ENCODE peak calls at places on chromosome 2, in five cellular contexts. F, K, Q, S and E are unnamed samples.

GRCh38 chr2:176117823-176118376 is 1.3 kb downstream of the HOXD10 start:
- DNase-seq in F (no peak), K (no peak), Q (no peak), S (no peak), E (no peak)

GRCh38 chr2:235055891-235056516 is 104.2 kb downstream of the SH3BP4 start:
- DNase-seq in F (peak; percentile 48), K (no peak), Q (peak; percentile 44), S (peak; percentile 35), E (peak; percentile 62)

GRCh38 chr2:131047920-131048560 is 45.2 kb downstream of the FAM168B start:
- DNase-seq in F (no peak), K (no peak), Q (no peak), S (no peak), E (no peak)

GRCh38 chr2:129912066-129912820 is 67.2 kb upstream of the RAB6C start:
- DNase-seq in F (no peak), K (no peak), Q (no peak), S (no peak), E (no peak)

GRCh38 chr2:149598014-149598395 is 10.4 kb upstream of the MMADHC start:
- DNase-seq in F (no peak), K (no peak), Q (no peak), S (no peak), E (no peak)

GRCh38 chr2:140270229-140270628 is 1490.0 kb upstream of the NXPH2 start:
- DNase-seq in F (peak; percentile 34), K (no peak), Q (peak; percentile 76), S (no peak), E (no peak)

GRCh38 chr2:45992021-45992745 is 305.0 kb upstream of the EPAS1 start:
- DNase-seq in F (peak; percentile 90), K (no peak), Q (no peak), S (no peak), E (peak; percentile 96)

GRCh38 chr2:67048314-67048713 is 348.8 kb upstream of the ETAA1 start:
- DNase-seq in F (no peak), K (no peak), Q (no peak), S (no peak), E (peak; percentile 12)

GRCh38 chr2:221204699-221205098 is 367.4 kb downstream of the EPHA4 start:
- DNase-seq in F (peak; percentile 8), K (no peak), Q (no peak), S (no peak), E (no peak)

GRCh38 chr2:162038676-162039075 is 35.3 kb downstream of the DPP4 start:
- DNase-seq in F (no peak), K (no peak), Q (no peak), S (no peak), E (no peak)

GRCh38 chr2:151337643-151338042 is 19.7 kb upstream of the TNFAIP6 start:
- DNase-seq in F (peak; percentile 86), K (no peak), Q (no peak), S (no peak), E (peak; percentile 49)

GRCh38 chr2:38581193-38582147 is 21.3 kb downstream of the HNRNPLL start:
- DNase-seq in F (peak; percentile 89), K (peak; percentile 59), Q (peak; percentile 74), S (peak; percentile 52), E (peak; percentile 86)

GRCh38 chr2:128623776-128624424 is 305.2 kb upstream of the HS6ST1 start:
- DNase-seq in F (peak; percentile 95), K (no peak), Q (no peak), S (no peak), E (peak; percentile 83)

GRCh38 chr2:136238214-136238551 is 120.2 kb upstream of the CXCR4 start:
- DNase-seq in F (no peak), K (no peak), Q (no peak), S (no peak), E (peak; percentile 26)

GRCh38 chr2:11566383-11566782 is 32.5 kb downstream of the GREB1 start:
- DNase-seq in F (no peak), K (no peak), Q (no peak), S (no peak), E (no peak)

GRCh38 chr2:44087037-44087713 is 81.5 kb upstream of the PPM1B start:
- DNase-seq in F (peak; percentile 80), K (peak; percentile 77), Q (peak; percentile 85), S (peak; percentile 68), E (peak; percentile 84)

GRCh38 chr2:78263571-78263970 is 741.4 kb upstream of the LRRTM4 start:
- DNase-seq in F (no peak), K (no peak), Q (no peak), S (no peak), E (no peak)

GRCh38 chr2:226738821-226739507 is 60.7 kb downstream of the IRS1 start:
- DNase-seq in F (no peak), K (no peak), Q (no peak), S (no peak), E (no peak)

GRCh38 chr2:42693688-42694479 is 70.1 kb downstream of the OXER1 start:
- DNase-seq in F (no peak), K (no peak), Q (no peak), S (no peak), E (no peak)

GRCh38 chr2:176124358-176125214 is 2.1 kb downstream of the HOXD9 start:
- DNase-seq in F (no peak), K (no peak), Q (no peak), S (no peak), E (no peak)

GRCh38 chr2:54708584-54709340 is 14.7 kb upstream of the EML6 start:
- DNase-seq in F (no peak), K (no peak), Q (peak; percentile 28), S (no peak), E (no peak)

GRCh38 chr2:5691659-5692529 is at the start of gene SOX11:
- DNase-seq in F (peak; percentile 96), K (no peak), Q (no peak), S (no peak), E (no peak)

GRCh38 chr2:39851691-39852110 is 72.6 kb upstream of the THUMPD2 start:
- DNase-seq in F (peak; percentile 70), K (no peak), Q (no peak), S (no peak), E (peak; percentile 28)

GRCh38 chr2:241933175-241933911 is 63.8 kb downstream of the RTP5 start:
- DNase-seq in F (peak; percentile 38), K (peak; percentile 78), Q (no peak), S (no peak), E (peak; percentile 6)

GRCh38 chr2:235981629-235982028 is 186.6 kb downstream of the GBX2 start:
- DNase-seq in F (no peak), K (no peak), Q (peak; percentile 34), S (no peak), E (no peak)

GRCh38 chr2:238874330-238875050 is 26.6 kb downstream of the TWIST2 start:
- DNase-seq in F (no peak), K (no peak), Q (no peak), S (no peak), E (no peak)

GRCh38 chr2:209556354-209556961 is 132.6 kb downstream of the MAP2 start:
- DNase-seq in F (peak; percentile 70), K (no peak), Q (peak; percentile 70), S (peak; percentile 27), E (peak; percentile 73)

DNA sequence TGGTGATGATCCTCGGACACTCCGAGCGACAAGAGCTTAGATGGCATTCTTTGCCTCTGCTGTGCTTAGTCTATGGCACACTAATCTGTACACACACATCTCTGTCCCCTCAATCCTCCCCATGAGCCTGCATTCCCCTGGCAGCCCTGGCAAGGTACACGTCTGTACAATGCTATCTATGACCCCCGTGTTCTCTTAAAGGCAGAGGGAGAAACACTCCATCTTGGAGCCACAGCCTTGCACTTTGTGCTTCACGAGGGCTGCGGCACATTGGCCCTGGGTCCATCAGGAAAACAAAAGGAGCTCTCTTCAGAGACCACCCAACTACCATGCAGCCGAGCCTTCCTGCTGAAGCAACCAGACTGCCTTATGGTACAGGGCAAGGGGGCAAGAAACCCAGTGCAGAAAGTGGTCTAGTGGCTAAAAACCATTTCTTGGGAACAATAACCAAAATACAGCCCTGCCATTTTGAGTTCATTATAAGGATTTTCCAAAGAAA is 42.5 kb downstream of the STEAP3 start:
- DNase-seq in F (no peak), K (no peak), Q (no peak), S (no peak), E (no peak)
- H2AFZ ChIP-seq in F (no peak overlapping the region), K (no peak overlapping the region), Q (no peak overlapping the region), S (no peak overlapping the region), E (no peak overlapping the region)

GRCh38 chr2:205673312-205673711 is 9.0 kb upstream of the NRP2 start:
- DNase-seq in F (no peak), K (no peak), Q (no peak), S (no peak), E (no peak)

GRCh38 chr2:205679410-205680009 is 2.8 kb upstream of the NRP2 start:
- DNase-seq in F (no peak), K (peak; percentile 79), Q (no peak), S (no peak), E (peak; percentile 71)

GRCh38 chr2:205680067-205680466 is 2.2 kb upstream of the NRP2 start:
- DNase-seq in F (peak; percentile 91), K (peak; percentile 58), Q (peak; percentile 79), S (peak; percentile 89), E (peak; percentile 96)

GRCh38 chr2:205678743-205679142 is 3.6 kb upstream of the NRP2 start:
- DNase-seq in F (no peak), K (peak; percentile 68), Q (no peak), S (no peak), E (no peak)

DNA sequence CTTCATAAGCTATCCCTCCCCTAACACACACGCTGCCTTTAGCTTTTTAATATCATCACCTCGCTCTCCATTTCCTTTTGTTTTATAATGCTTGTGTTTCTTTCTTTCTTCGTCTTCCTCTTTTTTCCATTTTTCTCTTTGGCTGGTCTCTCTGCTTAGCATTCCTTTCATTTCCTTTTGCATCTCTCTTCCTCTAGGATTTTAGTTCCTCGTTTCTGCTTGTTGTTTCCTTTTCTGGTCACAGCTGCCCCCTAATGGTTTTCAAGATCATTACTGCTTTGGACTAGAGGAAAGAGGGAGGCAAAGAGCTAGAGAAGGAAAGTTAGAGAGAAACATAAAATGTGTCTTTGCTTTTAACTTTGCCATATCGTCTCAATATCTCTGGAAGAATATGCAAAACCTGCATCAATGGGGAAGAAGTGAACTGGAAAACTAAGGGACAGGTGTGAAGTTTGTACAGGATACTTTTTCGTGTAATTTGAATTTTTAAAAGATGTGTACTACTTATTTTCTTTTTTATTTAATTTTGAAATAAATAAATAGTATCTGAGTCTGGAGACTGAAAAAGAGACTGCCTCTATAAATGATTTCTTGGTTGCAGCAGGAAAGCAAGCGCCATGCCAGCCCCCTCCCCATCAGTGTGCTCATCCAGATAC is 6.3 kb upstream of the NRP2 start:
- DNase-seq in F (peak; percentile 86), K (no peak), Q (peak; percentile 74), S (peak; percentile 53), E (peak; percentile 73)
- H2AFZ ChIP-seq in F (peak overlapping the region; percentile 69), K (no peak overlapping the region), Q (peak overlapping the region; percentile 96), S (peak overlapping the region; percentile 85), E (peak overlapping the region; percentile 74)

GRCh38 chr2:188050716-188051115 is 241.0 kb upstream of the GULP1 start:
- DNase-seq in F (no peak), K (no peak), Q (no peak), S (no peak), E (no peak)
- H2AFZ ChIP-seq in F (no peak overlapping the region), K (no peak overlapping the region), Q (no peak overlapping the region), S (no peak overlapping the region), E (no peak overlapping the region)

DNA sequence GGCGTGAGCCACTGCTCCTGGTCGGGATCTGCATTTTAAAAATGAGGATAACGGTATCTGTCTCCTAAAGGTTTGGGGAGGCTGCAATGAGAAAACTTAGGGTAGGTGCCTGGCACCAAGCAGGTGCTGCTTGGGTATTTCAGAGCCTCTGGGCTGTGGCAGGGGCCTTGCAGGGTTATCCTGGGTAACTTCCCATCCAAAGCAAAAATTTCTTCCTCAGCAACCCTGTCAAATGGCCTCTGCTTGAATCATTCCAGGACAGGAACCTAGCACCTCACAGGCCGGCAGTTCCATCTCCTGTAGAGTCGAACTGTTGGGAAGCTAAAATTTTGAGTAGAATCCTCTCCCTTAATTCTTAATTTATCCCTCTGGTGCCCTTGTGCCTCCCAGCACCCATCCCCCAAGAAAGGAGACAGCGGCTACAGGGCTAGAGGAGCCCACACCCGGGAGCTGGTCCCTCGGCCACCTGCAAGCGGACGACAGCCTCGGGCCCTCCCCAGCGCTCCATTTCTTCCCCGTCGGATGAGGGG is 868 bp downstream of the CGREF1 start:
- DNase-seq in F (no peak), K (no peak), Q (no peak), S (no peak), E (no peak)
- H2AFZ ChIP-seq in F (no peak overlapping the region), K (no peak overlapping the region), Q (peak overlapping the region; percentile 88), S (no peak overlapping the region), E (peak overlapping the region; percentile 70)